ENCODE peak calls at places on chromosomes 11 and 22, in five cellular contexts. I is adipocyte; V is gastrocnemius medialis; X is activated naive CD4-positive, alpha-beta T cell treated with anti-CD3 and anti-CD28 coated beads, Interleukin-2, amount 50 U/mL, for 16 hours; J is NCI-H1092 treated with DMSO at 0.1 percent for 48 hours. G is an unnamed sample.

GRCh38 chr11:84056696-84057095 is 770.5 kb upstream of the CCDC90B start:
- DNase-seq in I (no peak), V (no peak), X (no peak), J (no peak), G (no peak)

GRCh38 chr11:76788661-76789442 is 5.7 kb downstream of the TSKU start:
- DNase-seq in I (no peak), V (peak), X (no peak), J (no peak), G (no peak)

GRCh38 chr22:40021401-40022000 is 26.7 kb downstream of the FAM83F start:
- DNase-seq in I (no peak), V (no peak), X (no peak), J (peak), G (no peak)

GRCh38 chr22:23038334-23038642 is 32.0 kb upstream of the GNAZ start:
- DNase-seq in I (no peak), V (no peak), X (no peak), J (no peak), G (no peak)

GRCh38 chr11:82085493-82085892 is 648.2 kb downstream of the FAM181B start:
- DNase-seq in I (no peak), V (no peak), X (no peak), J (no peak), G (no peak)

GRCh38 chr11:114075891-114076441 is 16.5 kb downstream of the ZBTB16 start:
- DNase-seq in I (peak), V (no peak), X (peak), J (no peak), G (peak)

GRCh38 chr22:35568751-35569725 is 28.4 kb downstream of the RASD2 start:
- DNase-seq in I (peak), V (no peak), X (no peak), J (no peak), G (no peak)

GRCh38 chr11:104343578-104343977 is 179.6 kb upstream of the PDGFD start:
- DNase-seq in I (peak), V (no peak), X (no peak), J (peak), G (no peak)

GRCh38 chr11:79686703-79687419 is 246.0 kb upstream of the TENM4 start:
- DNase-seq in I (no peak), V (no peak), X (no peak), J (no peak), G (no peak)

GRCh38 chr22:41339823-41340222 is 38.5 kb downstream of the ZC3H7B start:
- DNase-seq in I (no peak), V (no peak), X (no peak), J (no peak), G (no peak)

GRCh38 chr11:47376543-47377371 is 1.6 kb downstream of the SPI1 start:
- DNase-seq in I (no peak), V (no peak), X (no peak), J (no peak), G (peak)

GRCh38 chr22:47157093-47157420 is 394.6 kb downstream of the TBC1D22A start:
- DNase-seq in I (no peak), V (no peak), X (no peak), J (no peak), G (no peak)

GRCh38 chr22:39662677-39663034 is 92.1 kb downstream of the CACNA1I start:
- DNase-seq in I (no peak), V (no peak), X (no peak), J (no peak), G (no peak)

GRCh38 chr11:131275580-131275979 is 94.8 kb upstream of the NTM start:
- DNase-seq in I (no peak), V (no peak), X (no peak), J (no peak), G (no peak)

GRCh38 chr11:65419773-65420481 is 2.7 kb upstream of the NEAT1 start:
- DNase-seq in I (peak), V (peak), X (peak), J (no peak), G (peak)

GRCh38 chr11:128521697-128522062 is 65.7 kb downstream of the ETS1 start:
- DNase-seq in I (peak), V (no peak), X (no peak), J (no peak), G (peak)

GRCh38 chr11:113283881-113284280 is 30.5 kb upstream of the TTC12 start:
- DNase-seq in I (no peak), V (no peak), X (no peak), J (no peak), G (no peak)

GRCh38 chr11:120283124-120283523 is 42.0 kb upstream of the TLCD5 start:
- DNase-seq in I (no peak), V (no peak), X (no peak), J (no peak), G (no peak)

GRCh38 chr22:29218758-29219408 is 13.2 kb downstream of the EMID1 start:
- DNase-seq in I (no peak), V (no peak), X (no peak), J (no peak), G (peak)

GRCh38 chr22:36332623-36333331 is 55.0 kb downstream of the MYH9 start:
- DNase-seq in I (no peak), V (no peak), X (peak), J (peak), G (no peak)

GRCh38 chr11:118928108-118928869 is 2.6 kb upstream of the BCL9L start:
- DNase-seq in I (peak), V (peak), X (peak), J (peak), G (peak)

GRCh38 chr11:64843971-64844329 is 503 bp downstream of the CDC42BPG start:
- DNase-seq in I (no peak), V (no peak), X (no peak), J (no peak), G (no peak)

GRCh38 chr11:12229450-12230229 is 119.2 kb downstream of the MICAL2 start:
- DNase-seq in I (no peak), V (no peak), X (no peak), J (no peak), G (no peak)

G was measured in psoas muscle.